ENCODE peak calls at places on chromosomes 3 and 15, in four cellular contexts. X is coronary artery, Q is HTR-8/SVneo, F is MM.1S. T is an unnamed sample.

GRCh38 chr3:12938258-12938711 is 96.9 kb upstream of the RPL32 start:
- DNase-seq in X (no peak), Q (no peak), F (no peak), T (no peak)

GRCh38 chr3:106452096-106452495 is 583.3 kb upstream of the CBLB start:
- DNase-seq in Q (no peak), F (no peak), X (no peak), T (no peak)

GRCh38 chr3:96994995-96995394 is 180.6 kb downstream of the EPHA6 start:
- DNase-seq in X (no peak), F (no peak), Q (no peak), T (no peak)

GRCh38 chr15:25417604-25418003 is 21.2 kb downstream of the UBE3A start:
- DNase-seq in Q (no peak), X (no peak), F (no peak), T (no peak)

GRCh38 chr15:81293728-81294500 is 30.0 kb downstream of the STARD5 start:
- DNase-seq in F (peak), X (no peak), Q (no peak), T (peak)

GRCh38 chr3:57896046-57896445 is 112.2 kb upstream of the FLNB start:
- DNase-seq in X (no peak), F (no peak), Q (no peak), T (no peak)

GRCh38 chr15:39495871-39496459 is 84.9 kb upstream of the THBS1 start:
- DNase-seq in F (no peak), X (no peak), Q (no peak), T (no peak)

GRCh38 chr3:182618085-182618732 is 175.1 kb upstream of the ATP11B start:
- DNase-seq in X (no peak), F (peak), Q (no peak), T (peak)

GRCh38 chr3:100041328-100041749 is 73.0 kb downstream of the FILIP1L start:
- DNase-seq in F (no peak), X (no peak), Q (peak), T (no peak)

GRCh38 chr3:118863731-118864322 is 170.8 kb downstream of the IGSF11 start:
- DNase-seq in Q (no peak), F (no peak), X (no peak), T (no peak)

GRCh38 chr3:96869316-96869715 is 54.9 kb downstream of the EPHA6 start:
- DNase-seq in X (no peak), Q (no peak), F (no peak), T (no peak)

GRCh38 chr15:91243806-91244205 is 143.7 kb downstream of the SV2B start:
- DNase-seq in X (no peak), Q (no peak), F (no peak), T (no peak)

GRCh38 chr3:37590328-37591079 is 271.2 kb upstream of the CTDSPL start:
- DNase-seq in Q (no peak), F (no peak), X (peak), T (peak)

T was measured in small intestine.